ENCODE peak calls at places on chromosomes 5 and 9, in four cellular contexts. F is ACHN, D is body of pancreas, N is T-helper 2 cell. P is an unnamed sample.

GRCh38 chr5:136062563-136063274 is 33.9 kb downstream of the TGFBI start:
- DNase-seq in F (peak), D (no peak), N (peak), P (no peak)

GRCh38 chr5:179178016-179178575 is 117.9 kb downstream of the ZNF354C start:
- DNase-seq in F (no peak), D (no peak), N (no peak), P (no peak)

GRCh38 chr5:65760504-65761275 is 38.7 kb downstream of the NLN start:
- DNase-seq in F (no peak), D (peak), N (peak), P (no peak)

GRCh38 chr5:122165574-122166021 is 36.3 kb downstream of the ZNF474 start:
- DNase-seq in F (peak), D (no peak), N (no peak), P (no peak)

GRCh38 chr9:19464764-19465570 is 56.2 kb downstream of the ACER2 start:
- DNase-seq in F (peak), D (peak), N (peak), P (peak)

GRCh38 chr5:179765400-179765799 is 28.4 kb upstream of the LTC4S start:
- DNase-seq in F (peak), D (no peak), N (no peak), P (no peak)

GRCh38 chr5:53478411-53479044 is 1.9 kb upstream of the FST start:
- DNase-seq in F (peak), D (peak), N (peak), P (no peak)

GRCh38 chr5:74992791-74993190 is 59.6 kb downstream of the GCNT4 start:
- DNase-seq in F (no peak), D (no peak), N (no peak), P (no peak)

GRCh38 chr5:180154821-180155220 is 54.2 kb downstream of the RASGEF1C start:
- DNase-seq in F (no peak), D (no peak), N (no peak), P (peak)

GRCh38 chr9:113876806-113877236 is 712 bp downstream of the ZNF618 start:
- DNase-seq in F (peak), D (no peak), N (no peak), P (no peak)